ENCODE peak calls at places on chromosomes 6 and 20, in eight cellular contexts. N is mesenteric fat pad; Z is LHCN-M2; Y is stimulated activated CD4-positive, alpha-beta T cell treated with anti-CD3 and anti-CD28 coated beads, TNF-alpha, amount 100 ng/mL, for 24 hours; M is NCI-H2029; V is HCEC 1CT; O is neural crest cell; W is progenitor cell of endocrine pancreas. I is an unnamed sample.

GRCh38 chr6:85240787-85241186 is 209.1 kb upstream of the NT5E start:
- DNase-seq in N (no peak), Z (peak), Y (no peak), M (no peak), V (no peak), O (no peak), W (no peak), I (no peak)

GRCh38 chr20:3616250-3616649 is 46.9 kb downstream of the GFRA4 start:
- DNase-seq in N (no peak), Z (no peak), Y (no peak), M (peak), V (no peak), O (no peak), W (no peak), I (no peak)

GRCh38 chr6:39517763-39518162 is 195.3 kb upstream of the KCNK16 start:
- DNase-seq in N (no peak), Z (no peak), Y (no peak), M (no peak), V (no peak), O (no peak), W (no peak), I (no peak)

GRCh38 chr20:208937-209566 is 18.0 kb upstream of the DEFB129 start:
- DNase-seq in N (no peak), Z (peak), Y (peak), M (peak), V (peak), O (no peak), W (no peak), I (peak)

GRCh38 chr6:41783106-41783780 is 2.7 kb downstream of the PRICKLE4 start:
- DNase-seq in N (no peak), Z (no peak), Y (no peak), M (no peak), V (no peak), O (no peak), W (no peak), I (no peak)

GRCh38 chr6:10696655-10697054 is 1.9 kb downstream of the PAK1IP1 start:
- DNase-seq in N (no peak), Z (no peak), Y (no peak), M (no peak), V (no peak), O (no peak), W (no peak), I (no peak)

GRCh38 chr6:91130126-91130525 is 543.3 kb upstream of the MAP3K7 start:
- DNase-seq in N (no peak), Z (no peak), Y (no peak), M (no peak), V (no peak), O (no peak), W (no peak), I (no peak)

GRCh38 chr20:54491443-54491842 is 16.1 kb downstream of the DOK5 start:
- DNase-seq in N (no peak), Z (no peak), Y (no peak), M (no peak), V (no peak), O (no peak), W (no peak), I (no peak)

GRCh38 chr6:168451805-168452204 is 10.8 kb downstream of the SMOC2 start:
- DNase-seq in N (no peak), Z (no peak), Y (no peak), M (no peak), V (no peak), O (no peak), W (no peak), I (no peak)

GRCh38 chr6:111971181-111971829 is 82.6 kb upstream of the CCN6 start:
- DNase-seq in N (no peak), Z (no peak), Y (no peak), M (no peak), V (no peak), O (no peak), W (no peak), I (no peak)

GRCh38 chr20:38855356-38855755 is 49.9 kb downstream of the PPP1R16B start:
- DNase-seq in N (no peak), Z (peak), Y (no peak), M (no peak), V (peak), O (no peak), W (no peak), I (no peak)